ENCODE peak calls at places on chromosome 14, in five cellular contexts. Q is Caki2, C is WERI-Rb-1, N is HS-5, T is HFFc6. D is an unnamed sample.

GRCh38 chr14:38900887-38901286 is 202.1 kb downstream of the SEC23A start:
- DNase-seq in Q (no peak), T (no peak), C (no peak), N (no peak), D (no peak)

GRCh38 chr14:51370758-51371386 is 130.8 kb downstream of the TMX1 start:
- DNase-seq in Q (no peak), T (no peak), C (peak), N (no peak), D (no peak)

GRCh38 chr14:54356172-54356571 is 40.6 kb upstream of the CDKN3 start:
- DNase-seq in T (peak), Q (no peak), C (no peak), N (no peak), D (no peak)

GRCh38 chr14:103088921-103089320 is 4.9 kb downstream of the LBHD2 start:
- DNase-seq in N (no peak), T (no peak), Q (no peak), C (no peak), D (no peak)

GRCh38 chr14:92433407-92433806 is 80.2 kb upstream of the RIN3 start:
- DNase-seq in T (no peak), C (no peak), Q (no peak), N (no peak), D (no peak)

GRCh38 chr14:68910540-68910939 is 68.6 kb downstream of the ACTN1 start:
- DNase-seq in Q (peak), N (no peak), C (no peak), T (no peak), D (no peak)

GRCh38 chr14:78747809-78748208 is 577.6 kb downstream of the NRXN3 start:
- DNase-seq in Q (no peak), C (no peak), T (no peak), N (no peak), D (no peak)

GRCh38 chr14:38042356-38042755 is 165.3 kb upstream of the SSTR1 start:
- DNase-seq in T (peak), N (peak), C (no peak), Q (peak), D (no peak)

GRCh38 chr14:34931206-34931605 is 51.6 kb upstream of the SRP54 start:
- DNase-seq in C (no peak), T (no peak), Q (no peak), N (no peak), D (no peak)

GRCh38 chr14:94867931-94868597 is 98.2 kb upstream of the GSC start:
- DNase-seq in T (no peak), C (no peak), N (no peak), Q (no peak), D (peak)

GRCh38 chr14:34981743-34982420 is 910 bp upstream of the SRP54 start:
- DNase-seq in T (peak), Q (no peak), N (no peak), C (peak), D (no peak)

GRCh38 chr14:88551094-88551870 is 3.5 kb downstream of the PTPN21 start:
- DNase-seq in C (no peak), N (no peak), T (peak), Q (peak), D (peak)

GRCh38 chr14:49692895-49693737 is at the start of gene KLHDC1:
- DNase-seq in N (no peak), T (peak), C (peak), Q (peak), D (peak)

GRCh38 chr14:65296402-65296801 is 116.1 kb upstream of the FUT8 start:
- DNase-seq in C (no peak), N (no peak), Q (no peak), T (no peak), D (no peak)

GRCh38 chr14:66206554-66206953 is 279.6 kb upstream of the CCDC196 start:
- DNase-seq in Q (no peak), T (no peak), C (no peak), N (no peak), D (no peak)

GRCh38 chr14:96090441-96091148 is 51.4 kb downstream of the C14orf132 start:
- DNase-seq in Q (no peak), N (no peak), C (peak), T (peak), D (peak)

GRCh38 chr14:37090026-37090425 is 82.4 kb downstream of the SLC25A21 start:
- DNase-seq in N (no peak), C (no peak), Q (no peak), T (no peak), D (no peak)

GRCh38 chr14:97975960-97976359 is 1178.8 kb downstream of the VRK1 start:
- DNase-seq in Q (no peak), T (no peak), C (no peak), N (no peak), D (no peak)

GRCh38 chr14:45486599-45486998 is 233.6 kb upstream of the MIS18BP1 start:
- DNase-seq in C (no peak), N (no peak), T (no peak), Q (no peak), D (no peak)

GRCh38 chr14:93977171-93977570 is 801 bp upstream of the ASB2 start:
- DNase-seq in C (no peak), N (no peak), T (no peak), Q (no peak), D (no peak)

GRCh38 chr14:93032301-93032929 is 83.3 kb downstream of the ITPK1 start:
- DNase-seq in N (no peak), C (no peak), T (no peak), Q (peak), D (no peak)

GRCh38 chr14:28830115-28830534 is 63.5 kb downstream of the FOXG1 start:
- DNase-seq in T (no peak), N (no peak), Q (no peak), C (no peak), D (no peak)

GRCh38 chr14:103112488-103113243 is 10.6 kb upstream of the TNFAIP2 start:
- DNase-seq in C (peak), N (no peak), T (no peak), Q (no peak), D (no peak)

GRCh38 chr14:30681752-30682355 is 59.7 kb downstream of the SCFD1 start:
- DNase-seq in N (no peak), Q (no peak), C (no peak), T (no peak), D (no peak)

GRCh38 chr14:20690848-20691640 is 2.5 kb downstream of the ANG start:
- DNase-seq in N (peak), C (no peak), T (peak), Q (peak), D (peak)

GRCh38 chr14:54472291-54472690 is 16.5 kb downstream of the GMFB start:
- DNase-seq in T (no peak), C (peak), Q (no peak), N (no peak), D (no peak)

GRCh38 chr14:92676448-92677086 is 71.9 kb downstream of the LGMN start:
- DNase-seq in T (no peak), Q (no peak), C (no peak), N (no peak), D (no peak)

GRCh38 chr14:68884031-68885030 is 91.5 kb upstream of the ZFP36L1 start:
- DNase-seq in C (no peak), N (peak), Q (peak), T (peak), D (no peak)

GRCh38 chr14:100610511-100611217 is 23.4 kb upstream of the BEGAIN start:
- DNase-seq in T (peak), Q (peak), C (no peak), N (no peak), D (no peak)

GRCh38 chr14:105490572-105491365 is at the start of gene TEDC1:
- DNase-seq in Q (peak), C (peak), N (peak), T (peak), D (peak)

GRCh38 chr14:23559010-23559920 is 3.2 kb downstream of the THTPA start:
- DNase-seq in Q (no peak), T (peak), C (peak), N (no peak), D (peak)

D was measured in anterior cingulate cortex.